ENCODE peak calls at places on chromosomes 6 and 20, in six cellular contexts. L is lower leg skin, H is H7, R is OCI-LY7, Z is iPS DF 6.9, Y is cardiac fibroblast. V is an unnamed sample.

GRCh38 chr20:37319120-37319717 is 26.7 kb upstream of the SRC start:
- DNase-seq in L (no peak), H (peak), R (no peak), Z (no peak), Y (no peak), V (no peak)

GRCh38 chr6:116451916-116452315 is 9.3 kb upstream of the CALHM6 start:
- DNase-seq in L (no peak), H (no peak), R (no peak), Z (no peak), Y (no peak), V (no peak)

GRCh38 chr6:159762681-159763293 is 942 bp downstream of the ACAT2 start:
- DNase-seq in L (peak), H (no peak), R (peak), Z (no peak), Y (peak), V (no peak)

GRCh38 chr20:57370316-57370715 is 19.3 kb downstream of the RAE1 start:
- DNase-seq in L (no peak), H (no peak), R (no peak), Z (no peak), Y (no peak), V (no peak)

GRCh38 chr20:17859616-17860232 is 108.9 kb downstream of the SNX5 start:
- DNase-seq in L (no peak), H (peak), R (no peak), Z (no peak), Y (no peak), V (no peak)

GRCh38 chr6:29828471-29828797 is 809 bp downstream of the HLA-G start:
- DNase-seq in L (no peak), H (peak), R (no peak), Z (no peak), Y (no peak), V (no peak)

GRCh38 chr6:130848945-130849344 is 21.7 kb downstream of the SMLR1 start:
- DNase-seq in L (no peak), H (no peak), R (no peak), Z (no peak), Y (no peak), V (peak)

GRCh38 chr20:24781061-24781980 is 167.7 kb upstream of the CST7 start:
- DNase-seq in L (no peak), H (peak), R (peak), Z (no peak), Y (peak), V (peak)

GRCh38 chr6:46054531-46054930 is 38.9 kb upstream of the CLIC5 start:
- DNase-seq in L (no peak), H (no peak), R (no peak), Z (no peak), Y (no peak), V (no peak)

GRCh38 chr6:163841733-163842132 is 427.2 kb downstream of the QKI start:
- DNase-seq in L (no peak), H (no peak), R (no peak), Z (no peak), Y (no peak), V (no peak)

GRCh38 chr6:39301606-39302005 is 12.6 kb downstream of the KCNK17 start:
- DNase-seq in L (no peak), H (peak), R (no peak), Z (peak), Y (peak), V (peak)

GRCh38 chr6:54053893-54054391 is 57.3 kb upstream of the MLIP start:
- DNase-seq in L (peak), H (no peak), R (no peak), Z (no peak), Y (peak), V (peak)

GRCh38 chr6:149362289-149362688 is 37.8 kb upstream of the SUMO4 start:
- DNase-seq in L (no peak), H (no peak), R (no peak), Z (no peak), Y (no peak), V (no peak)

GRCh38 chr20:47258745-47259695 is 97.5 kb downstream of the ZMYND8 start:
- DNase-seq in L (no peak), H (no peak), R (peak), Z (no peak), Y (peak), V (peak)

DNA sequence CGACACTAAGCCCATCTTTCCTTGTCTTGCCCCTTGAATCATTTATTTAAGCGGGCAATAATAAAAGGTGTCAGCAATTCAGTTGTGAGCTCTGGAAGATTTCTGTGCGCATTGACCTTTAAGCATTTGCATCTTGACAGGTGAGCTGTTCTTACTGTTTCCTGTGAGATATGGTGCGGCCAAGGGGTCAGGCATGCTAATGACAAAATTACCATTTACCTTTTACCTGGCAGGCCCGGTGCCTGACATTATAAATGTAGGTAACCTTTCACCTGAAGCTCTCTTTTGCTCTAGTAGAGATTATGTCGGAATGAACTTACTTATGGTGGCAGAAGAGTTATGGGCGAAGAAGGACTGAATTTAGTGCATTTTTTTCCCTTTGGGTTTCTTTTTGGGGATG is 89.3 kb upstream of the EEF1E1 start:
- DNase-seq in L (no peak), H (no peak), R (no peak), Z (no peak), Y (no peak), V (no peak)
- H3K4me3 ChIP-seq in L (no peak), H (no peak), R (no peak), Z (no peak), Y (no peak), V (no peak)

DNA sequence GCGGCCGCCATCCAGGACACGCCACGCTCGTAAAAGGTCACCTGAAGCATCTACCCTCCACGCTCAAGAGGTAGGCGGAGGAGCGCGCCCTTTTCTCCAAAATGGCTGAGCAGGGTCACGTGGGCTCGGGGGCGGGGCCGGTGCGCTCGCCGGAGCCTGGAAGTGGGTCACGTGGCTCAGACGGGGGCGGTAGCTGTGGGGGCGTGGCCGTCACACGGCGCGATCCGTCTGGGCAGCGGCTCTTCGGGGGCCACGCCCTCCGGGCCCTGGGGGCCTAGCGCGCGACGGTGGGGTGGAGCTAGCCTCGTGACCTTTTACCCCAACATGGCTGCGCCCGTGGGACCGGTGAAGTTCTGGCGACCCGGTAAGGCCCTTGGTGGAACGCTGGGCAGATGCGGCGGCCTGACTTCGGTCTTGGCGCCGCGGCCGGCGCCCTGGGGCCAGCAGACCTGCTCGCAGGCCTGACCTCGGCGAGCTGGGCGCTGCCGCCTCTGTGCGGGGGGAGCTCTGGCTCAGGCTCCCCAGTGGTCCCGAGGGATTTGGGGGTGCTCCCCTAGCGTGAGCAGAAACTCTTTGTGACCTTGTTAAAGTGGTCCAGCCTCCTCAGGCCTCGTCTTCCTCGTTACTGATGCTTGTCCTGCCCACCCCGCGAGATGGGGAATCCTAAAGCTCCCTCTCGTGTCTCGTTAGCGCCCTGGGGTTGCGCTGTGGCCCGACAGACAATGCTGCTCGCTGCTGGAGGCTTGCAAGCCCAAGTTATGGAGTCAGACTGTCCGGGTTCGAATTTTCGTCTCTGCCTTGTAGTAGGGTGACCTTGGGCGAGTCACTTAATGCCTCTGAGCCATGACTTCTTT is at the start of gene DHX35:
- DNase-seq in L (peak), H (peak), R (peak), Z (peak), Y (peak), V (peak)
- H3K4me3 ChIP-seq in L (peak), H (peak), R (peak), Z (peak), Y (peak), V (peak)

GRCh38 chr6:122752990-122753687 is 26.4 kb upstream of the FABP7 start:
- DNase-seq in L (no peak), H (peak), R (no peak), Z (no peak), Y (no peak), V (no peak)
- H3K4me3 ChIP-seq in L (no peak), H (no peak), R (no peak), Z (no peak), Y (no peak), V (no peak)

GRCh38 chr6:41470341-41471063 is 75.7 kb upstream of the FOXP4 start:
- DNase-seq in L (no peak), H (peak), R (no peak), Z (no peak), Y (peak), V (peak)
- H3K4me3 ChIP-seq in L (no peak), H (peak), R (no peak), Z (peak), Y (no peak), V (peak)

DNA sequence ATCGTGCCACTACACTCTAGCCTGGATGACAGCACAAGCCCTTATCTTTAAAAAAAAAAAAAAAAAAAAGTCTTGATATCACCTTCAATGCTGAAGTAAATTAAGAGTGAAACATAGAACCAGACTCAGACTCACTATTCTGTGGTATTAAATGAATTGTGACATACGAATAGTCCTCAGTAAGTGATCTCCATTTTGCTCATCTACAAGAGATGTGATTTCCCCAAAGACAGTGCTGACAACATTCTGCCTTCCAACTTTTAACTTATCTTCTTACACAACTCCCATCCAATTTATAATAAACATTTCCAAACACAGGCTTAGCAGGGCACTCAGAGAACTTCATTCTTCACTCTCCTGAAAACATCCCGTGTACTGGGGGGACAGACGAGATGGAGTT is 8.0 kb downstream of the ZBTB24 start:
- DNase-seq in L (no peak), H (no peak), R (no peak), Z (no peak), Y (no peak), V (no peak)
- H3K4me3 ChIP-seq in L (no peak), H (no peak), R (no peak), Z (no peak), Y (no peak), V (no peak)

GRCh38 chr20:5126512-5127203 is at the start of gene CDS2:
- DNase-seq in L (peak), H (peak), R (peak), Z (peak), Y (peak), V (peak)

GRCh38 chr20:5127859-5128409 is 1.1 kb downstream of the CDS2 start:
- DNase-seq in L (peak), H (no peak), R (no peak), Z (no peak), Y (no peak), V (no peak)

GRCh38 chr20:5131502-5131901 is 4.7 kb downstream of the CDS2 start:
- DNase-seq in L (no peak), H (no peak), R (no peak), Z (no peak), Y (no peak), V (peak)

GRCh38 chr20:5127204-5127858 is 523 bp downstream of the CDS2 start:
- DNase-seq in L (peak), H (peak), R (peak), Z (no peak), Y (peak), V (peak)

GRCh38 chr20:5128886-5129285 is 2.1 kb downstream of the CDS2 start:
- DNase-seq in L (no peak), H (no peak), R (no peak), Z (no peak), Y (no peak), V (no peak)
- H3K4me3 ChIP-seq in L (no peak), H (no peak), R (peak), Z (no peak), Y (no peak), V (no peak)

GRCh38 chr6:168282985-168283685 is 36.4 kb downstream of the DACT2 start:
- DNase-seq in L (no peak), H (no peak), R (no peak), Z (no peak), Y (no peak), V (no peak)
- H3K4me3 ChIP-seq in L (no peak), H (no peak), R (no peak), Z (no peak), Y (no peak), V (no peak)